ENCODE peak calls at places on chromosomes 16 and 17, in nine cellular contexts. W is Calu3, D is GM13976, A is Peyer's patch, H is mucosa of descending colon, T is HFFc6, S is dorsolateral prefrontal cortex, U is mammary epithelial cell, V is A549. C is an unnamed sample.

GRCh38 chr17:50482516-50482915 is 3.9 kb downstream of the RSAD1 start:
- DNase-seq in W (peak), D (peak), A (peak), H (peak), T (peak), S (peak), U (peak), V (peak), C (peak)

GRCh38 chr17:7562208-7562605 is 488 bp downstream of the SENP3 start:
- DNase-seq in W (no peak), D (no peak), A (no peak), H (no peak), T (no peak), S (no peak), U (no peak), V (no peak), C (peak)

GRCh38 chr16:1978476-1979120 is 2.7 kb downstream of the NOXO1 start:
- DNase-seq in W (no peak), D (no peak), A (peak), H (peak), T (no peak), S (no peak), U (no peak), V (no peak), C (no peak)

GRCh38 chr16:23650674-23651073 is 9.4 kb downstream of the DCTN5 start:
- DNase-seq in W (no peak), D (no peak), A (no peak), H (no peak), T (no peak), S (no peak), U (no peak), V (no peak), C (no peak)

GRCh38 chr17:59330314-59330942 is 1.0 kb upstream of the YPEL2 start:
- DNase-seq in W (peak), D (no peak), A (peak), H (peak), T (no peak), S (no peak), U (no peak), V (peak), C (no peak)

GRCh38 chr17:70691150-70691549 is 521.8 kb downstream of the KCNJ2 start:
- DNase-seq in W (no peak), D (no peak), A (no peak), H (no peak), T (no peak), S (no peak), U (no peak), V (no peak), C (no peak)

GRCh38 chr16:66273644-66274334 is 92.7 kb upstream of the CDH5 start:
- DNase-seq in W (peak), D (no peak), A (no peak), H (no peak), T (peak), S (no peak), U (peak), V (peak), C (no peak)

GRCh38 chr17:67294451-67295199 is 49.6 kb upstream of the HELZ start:
- DNase-seq in W (no peak), D (no peak), A (no peak), H (no peak), T (no peak), S (no peak), U (no peak), V (no peak), C (no peak)

GRCh38 chr17:56029980-56030624 is 123.2 kb upstream of the ANKFN1 start:
- DNase-seq in W (no peak), D (no peak), A (no peak), H (peak), T (no peak), S (no peak), U (no peak), V (no peak), C (no peak)

GRCh38 chr17:1173456-1174370 is 6.1 kb downstream of the ABR start:
- DNase-seq in W (no peak), D (no peak), A (no peak), H (no peak), T (no peak), S (no peak), U (no peak), V (no peak), C (no peak)

DNA sequence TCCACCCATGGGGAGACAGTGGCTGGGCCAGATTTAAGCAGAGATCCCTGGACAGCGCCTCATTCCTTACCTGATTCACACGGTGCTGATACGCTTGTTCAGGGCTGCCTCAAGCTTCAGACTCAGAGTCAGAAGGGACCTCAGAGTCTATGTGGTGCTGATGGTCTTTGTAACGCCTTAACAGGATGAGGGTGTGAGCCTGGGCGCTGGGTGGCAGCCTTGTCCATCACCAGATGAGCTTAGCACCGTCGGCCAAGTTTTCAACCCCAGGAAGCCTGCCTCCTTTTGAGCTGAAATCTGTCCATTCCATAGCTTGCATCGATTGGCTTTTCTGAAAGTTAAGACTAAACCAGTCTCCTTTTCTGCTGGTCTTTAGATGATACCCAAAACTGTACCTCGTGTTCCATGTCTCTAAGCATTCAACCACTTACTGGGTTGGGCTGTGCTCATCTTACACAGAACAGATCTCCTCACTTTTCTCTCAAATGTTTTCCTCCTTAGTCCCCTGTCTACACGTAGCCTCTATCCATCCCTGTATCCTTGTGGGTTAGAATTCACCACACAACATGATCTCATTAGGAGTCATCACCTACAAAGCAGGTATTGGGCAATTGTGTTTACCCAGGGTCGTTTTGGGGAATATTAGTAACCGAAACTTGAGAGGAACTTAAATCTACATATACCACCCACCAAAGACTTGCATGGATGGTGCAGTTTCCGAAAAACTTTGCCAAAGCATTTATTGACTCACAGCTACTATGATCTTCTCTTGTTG is 573.4 kb downstream of the CDH13 start:
- DNase-seq in W (no peak), D (no peak), A (no peak), H (no peak), T (no peak), S (peak), U (peak), V (peak), C (no peak)
- TF ChIP-seq CTCF in W (no peak), D (no peak), A (no peak), H (no peak), T (no peak), S (peak), U (no peak), V (no peak), C (no peak)

GRCh38 chr17:44207319-44207718 is 7.6 kb upstream of the ATXN7L3 start:
- DNase-seq in W (no peak), D (no peak), A (no peak), H (no peak), T (no peak), S (no peak), U (no peak), V (no peak), C (no peak)

GRCh38 chr17:44204453-44204882 is 4.8 kb upstream of the ATXN7L3 start:
- DNase-seq in W (no peak), D (no peak), A (no peak), H (no peak), T (peak), S (no peak), U (peak), V (no peak), C (no peak)

GRCh38 chr17:44203731-44204452 is 4.2 kb upstream of the ATXN7L3 start:
- DNase-seq in W (peak), D (peak), A (no peak), H (peak), T (peak), S (no peak), U (no peak), V (peak), C (peak)

GRCh38 chr17:44206825-44207155 is 7.1 kb upstream of the ATXN7L3 start:
- DNase-seq in W (no peak), D (no peak), A (no peak), H (no peak), T (no peak), S (no peak), U (no peak), V (no peak), C (no peak)

DNA sequence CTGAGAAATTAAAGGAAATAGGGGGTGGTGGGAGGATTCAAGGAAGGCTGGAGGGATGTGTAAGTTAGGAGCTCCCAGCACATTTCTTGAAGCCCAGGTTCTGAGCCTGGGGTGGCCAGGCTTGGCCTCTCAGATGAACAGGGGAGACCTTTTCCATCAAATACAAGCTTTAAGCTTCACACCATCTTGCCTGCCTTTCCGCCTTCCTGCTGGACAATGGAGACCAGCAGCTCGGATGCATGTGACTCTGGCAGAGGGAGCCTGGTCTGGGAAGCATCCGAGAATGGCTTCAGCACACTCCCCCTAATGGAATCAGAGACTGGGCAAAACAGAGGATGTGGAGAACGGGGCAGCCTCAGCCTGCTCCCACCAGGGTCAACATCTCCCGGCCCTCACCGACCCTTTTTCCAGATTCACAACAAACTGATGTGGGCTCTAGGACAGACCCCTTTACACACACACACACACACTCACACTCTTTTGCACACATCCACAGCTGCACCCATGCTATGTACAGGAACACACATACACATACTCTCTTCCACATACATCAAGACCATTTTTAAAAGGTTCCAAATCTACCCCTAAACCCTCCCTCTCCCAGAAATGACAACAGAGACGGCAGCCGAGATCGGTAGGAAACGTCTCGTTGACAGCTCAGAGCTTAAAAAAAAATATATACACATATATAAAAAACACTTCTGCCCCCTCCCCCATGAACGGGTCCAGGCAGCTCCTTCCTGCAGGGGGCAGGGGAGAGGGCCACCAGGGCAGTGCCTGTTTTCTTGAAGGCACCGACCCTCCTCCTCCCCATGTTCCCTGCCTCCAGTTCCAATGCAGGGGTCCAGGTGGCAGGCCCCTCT is 6.5 kb upstream of the ATXN7L3 start:
- DNase-seq in W (peak), D (no peak), A (no peak), H (no peak), T (no peak), S (no peak), U (no peak), V (peak), C (no peak)
- TF ChIP-seq CTCF in W (peak), D (no peak), A (no peak), H (no peak), T (peak), S (no peak), U (peak), V (no peak), C (no peak)

GRCh38 chr17:63542218-63542545 is 8.1 kb upstream of the DCAF7 start:
- DNase-seq in W (no peak), D (no peak), A (no peak), H (no peak), T (no peak), S (no peak), U (no peak), V (no peak), C (no peak)
- TF ChIP-seq CTCF in W (no peak), D (no peak), A (no peak), H (no peak), T (no peak), S (no peak), U (no peak), V (no peak), C (no peak)

GRCh38 chr17:6408271-6408670 is 26.6 kb downstream of the AIPL1 start:
- DNase-seq in W (no peak), D (no peak), A (no peak), H (no peak), T (no peak), S (no peak), U (no peak), V (no peak), C (no peak)

GRCh38 chr17:6415616-6416015 is 19.3 kb downstream of the AIPL1 start:
- DNase-seq in W (no peak), D (no peak), A (no peak), H (no peak), T (no peak), S (no peak), U (no peak), V (no peak), C (no peak)

GRCh38 chr17:6413073-6413472 is 21.8 kb downstream of the AIPL1 start:
- DNase-seq in W (no peak), D (peak), A (no peak), H (no peak), T (peak), S (no peak), U (peak), V (peak), C (peak)
- TF ChIP-seq CTCF in W (peak), D (no peak), A (no peak), H (no peak), T (peak), S (peak), U (peak), V (peak), C (peak)

DNA sequence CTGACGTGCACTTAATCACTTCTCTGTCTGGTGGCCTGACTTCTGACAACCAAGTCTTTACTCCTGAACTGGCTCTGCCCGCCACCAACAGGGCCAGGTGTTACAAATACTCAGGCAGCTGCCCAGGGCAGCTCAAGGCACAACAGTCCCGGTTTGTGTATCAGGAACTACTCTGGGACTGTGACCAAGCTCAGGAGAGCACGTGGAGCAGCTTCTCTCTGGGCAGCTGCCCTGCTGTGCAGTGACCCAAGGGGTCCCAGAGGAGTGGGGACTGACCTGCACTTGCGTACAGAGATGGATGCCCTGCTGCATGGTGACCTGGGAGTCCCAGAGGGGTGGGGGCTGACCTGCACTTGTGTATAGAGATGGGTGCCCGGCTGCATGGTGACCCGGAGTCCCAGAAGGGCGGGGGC is 21.9 kb downstream of the LITAFD start:
- DNase-seq in W (no peak), D (no peak), A (no peak), H (no peak), T (no peak), S (no peak), U (no peak), V (no peak), C (no peak)
- TF ChIP-seq CTCF in W (no peak), D (no peak), A (no peak), H (no peak), T (no peak), S (no peak), U (no peak), V (no peak), C (no peak)

GRCh38 chr17:79216826-79217225 is 142.2 kb downstream of the ENGASE start:
- DNase-seq in W (no peak), D (no peak), A (no peak), H (no peak), T (no peak), S (no peak), U (no peak), V (no peak), C (no peak)

GRCh38 chr17:79214940-79215604 is 140.4 kb downstream of the ENGASE start:
- DNase-seq in W (no peak), D (no peak), A (no peak), H (no peak), T (no peak), S (no peak), U (no peak), V (no peak), C (no peak)

GRCh38 chr17:79216391-79216790 is 141.8 kb downstream of the ENGASE start:
- DNase-seq in W (no peak), D (no peak), A (no peak), H (no peak), T (no peak), S (no peak), U (no peak), V (no peak), C (no peak)

GRCh38 chr17:79214459-79214858 is 139.8 kb downstream of the ENGASE start:
- DNase-seq in W (no peak), D (no peak), A (no peak), H (no peak), T (no peak), S (no peak), U (no peak), V (no peak), C (no peak)

GRCh38 chr17:79215631-79216030 is 141.0 kb downstream of the ENGASE start:
- DNase-seq in W (no peak), D (no peak), A (no peak), H (no peak), T (no peak), S (no peak), U (no peak), V (no peak), C (no peak)
- TF ChIP-seq CTCF in W (no peak), D (no peak), A (no peak), H (no peak), T (no peak), S (no peak), U (no peak), V (no peak), C (no peak)

GRCh38 chr17:44123356-44124117 is at the start of gene HDAC5:
- DNase-seq in W (peak), D (peak), A (peak), H (peak), T (peak), S (peak), U (peak), V (peak), C (peak)
- TF ChIP-seq CTCF in W (peak), D (peak), A (peak), H (peak), T (peak), S (peak), U (peak), V (peak), C (peak)

GRCh38 chr17:82244413-82245140 is 15.7 kb downstream of the SLC16A3 start:
- DNase-seq in W (peak), D (no peak), A (no peak), H (peak), T (peak), S (peak), U (no peak), V (peak), C (no peak)
- TF ChIP-seq CTCF in W (peak), D (peak), A (peak), H (no peak), T (peak), S (peak), U (peak), V (peak), C (peak)

GRCh38 chr17:47953945-47954344 is 3.7 kb downstream of the PRR15L start:
- DNase-seq in W (no peak), D (no peak), A (no peak), H (no peak), T (no peak), S (no peak), U (no peak), V (no peak), C (no peak)
- TF ChIP-seq CTCF in W (peak), D (no peak), A (peak), H (no peak), T (peak), S (no peak), U (peak), V (no peak), C (no peak)

GRCh38 chr16:86532526-86532815 is 22.1 kb downstream of the FOXF1 start:
- DNase-seq in W (no peak), D (no peak), A (no peak), H (no peak), T (no peak), S (no peak), U (no peak), V (no peak), C (no peak)
- TF ChIP-seq CTCF in W (no peak), D (no peak), A (no peak), H (no peak), T (no peak), S (no peak), U (no peak), V (no peak), C (no peak)

C was measured in GM10248.